ENCODE peak calls at places on chromosomes 16 and 17, in seven cellular contexts. One of them, this sample, is unnamed.

GRCh38 chr17:68698761-68699160 is 97.6 kb upstream of the FAM20A start:
- DNase-seq in PC-9: no peak
- DNase-seq in tibial artery: peak; percentile 33
- DNase-seq in GM23248: peak; percentile 14
- DNase-seq in heart right ventricle: peak; percentile 46
- DNase-seq in pancreas: peak; percentile 21
- DNase-seq in Karpas-422: no peak
- DNase-seq in this sample: no peak

GRCh38 chr17:2215616-2216364 is 87.8 kb downstream of the SMG6 start:
- DNase-seq in PC-9: no peak
- DNase-seq in tibial artery: peak; percentile 71
- DNase-seq in GM23248: peak; percentile 94
- DNase-seq in heart right ventricle: peak; percentile 81
- DNase-seq in pancreas: peak; percentile 48
- DNase-seq in Karpas-422: peak; percentile 91
- DNase-seq in this sample: peak; percentile 91

GRCh38 chr16:64061621-64062020 is 1060.2 kb downstream of the CDH11 start:
- DNase-seq in PC-9: no peak
- DNase-seq in tibial artery: no peak
- DNase-seq in GM23248: no peak
- DNase-seq in heart right ventricle: no peak
- DNase-seq in pancreas: no peak
- DNase-seq in Karpas-422: no peak
- DNase-seq in this sample: no peak

GRCh38 chr17:4592240-4593005 is 8.1 kb downstream of the SMTNL2 start:
- DNase-seq in PC-9: no peak
- DNase-seq in tibial artery: no peak
- DNase-seq in GM23248: no peak
- DNase-seq in heart right ventricle: no peak
- DNase-seq in pancreas: no peak
- DNase-seq in Karpas-422: no peak
- DNase-seq in this sample: no peak

GRCh38 chr16:66478733-66479511 is 51.8 kb downstream of the BEAN1 start:
- DNase-seq in PC-9: peak; percentile 86
- DNase-seq in tibial artery: peak; percentile 78
- DNase-seq in GM23248: peak; percentile 77
- DNase-seq in heart right ventricle: peak; percentile 75
- DNase-seq in pancreas: peak; percentile 66
- DNase-seq in Karpas-422: peak; percentile 92
- DNase-seq in this sample: peak; percentile 27

GRCh38 chr17:72699566-72699965 is 392.9 kb downstream of the SLC39A11 start:
- DNase-seq in PC-9: no peak
- DNase-seq in tibial artery: no peak
- DNase-seq in GM23248: peak; percentile 87
- DNase-seq in heart right ventricle: no peak
- DNase-seq in pancreas: no peak
- DNase-seq in Karpas-422: no peak
- DNase-seq in this sample: no peak

GRCh38 chr17:19448341-19449268 is 37.6 kb downstream of the RNF112 start:
- DNase-seq in PC-9: peak; percentile 47
- DNase-seq in tibial artery: peak; percentile 51
- DNase-seq in GM23248: peak; percentile 95
- DNase-seq in heart right ventricle: no peak
- DNase-seq in pancreas: peak; percentile 29
- DNase-seq in Karpas-422: no peak
- DNase-seq in this sample: peak; percentile 92

GRCh38 chr17:58176200-58176599 is 9.4 kb downstream of the OR4D2 start:
- DNase-seq in PC-9: no peak
- DNase-seq in tibial artery: no peak
- DNase-seq in GM23248: peak; percentile 46
- DNase-seq in heart right ventricle: no peak
- DNase-seq in pancreas: no peak
- DNase-seq in Karpas-422: peak; percentile 45
- DNase-seq in this sample: no peak

GRCh38 chr17:9204623-9205329 is 183.5 kb downstream of the NTN1 start:
- DNase-seq in PC-9: no peak
- DNase-seq in tibial artery: no peak
- DNase-seq in GM23248: no peak
- DNase-seq in heart right ventricle: no peak
- DNase-seq in pancreas: no peak
- DNase-seq in Karpas-422: no peak
- DNase-seq in this sample: no peak

GRCh38 chr16:63752347-63752746 is 1369.5 kb downstream of the CDH11 start:
- DNase-seq in PC-9: no peak
- DNase-seq in tibial artery: no peak
- DNase-seq in GM23248: no peak
- DNase-seq in heart right ventricle: no peak
- DNase-seq in pancreas: no peak
- DNase-seq in Karpas-422: no peak
- DNase-seq in this sample: no peak

GRCh38 chr16:31141489-31142108 is 6.1 kb upstream of the PRSS8 start:
- DNase-seq in PC-9: no peak
- DNase-seq in tibial artery: no peak
- DNase-seq in GM23248: peak; percentile 82
- DNase-seq in heart right ventricle: no peak
- DNase-seq in pancreas: peak; percentile 58
- DNase-seq in Karpas-422: no peak
- DNase-seq in this sample: peak; percentile 54

GRCh38 chr17:77591231-77591785 is 367.2 kb upstream of the TNRC6C start:
- DNase-seq in PC-9: no peak
- DNase-seq in tibial artery: no peak
- DNase-seq in GM23248: no peak
- DNase-seq in heart right ventricle: no peak
- DNase-seq in pancreas: no peak
- DNase-seq in Karpas-422: no peak
- DNase-seq in this sample: no peak

GRCh38 chr17:17402558-17402957 is 74.2 kb upstream of the MED9 start:
- DNase-seq in PC-9: no peak
- DNase-seq in tibial artery: no peak
- DNase-seq in GM23248: peak; percentile 51
- DNase-seq in heart right ventricle: no peak
- DNase-seq in pancreas: no peak
- DNase-seq in Karpas-422: no peak
- DNase-seq in this sample: no peak

GRCh38 chr16:89026121-89026612 is 49.2 kb upstream of the CBFA2T3 start:
- DNase-seq in PC-9: no peak
- DNase-seq in tibial artery: no peak
- DNase-seq in GM23248: peak; percentile 19
- DNase-seq in heart right ventricle: no peak
- DNase-seq in pancreas: no peak
- DNase-seq in Karpas-422: no peak
- DNase-seq in this sample: no peak

GRCh38 chr17:42673885-42674754 is 2.7 kb downstream of the PLEKHH3 start:
- DNase-seq in PC-9: no peak
- DNase-seq in tibial artery: peak; percentile 65
- DNase-seq in GM23248: peak; percentile 70
- DNase-seq in heart right ventricle: peak; percentile 82
- DNase-seq in pancreas: no peak
- DNase-seq in Karpas-422: peak; percentile 75
- DNase-seq in this sample: no peak

GRCh38 chr17:62307196-62307595 is 73.2 kb upstream of the EFCAB3 start:
- DNase-seq in PC-9: no peak
- DNase-seq in tibial artery: no peak
- DNase-seq in GM23248: no peak
- DNase-seq in heart right ventricle: no peak
- DNase-seq in pancreas: no peak
- DNase-seq in Karpas-422: no peak
- DNase-seq in this sample: no peak

GRCh38 chr17:5676012-5676411 is 91.7 kb upstream of the NLRP1 start:
- DNase-seq in PC-9: no peak
- DNase-seq in tibial artery: no peak
- DNase-seq in GM23248: no peak
- DNase-seq in heart right ventricle: no peak
- DNase-seq in pancreas: no peak
- DNase-seq in Karpas-422: no peak
- DNase-seq in this sample: no peak
- H3K36me3 ChIP-seq in PC-9: no peaks in the 10 kb centered on the region
- H3K36me3 ChIP-seq in tibial artery: no peaks in the 10 kb centered on the region
- H3K36me3 ChIP-seq in GM23248: no peaks in the 10 kb centered on the region
- H3K36me3 ChIP-seq in heart right ventricle: no peaks in the 10 kb centered on the region
- H3K36me3 ChIP-seq in pancreas: no peaks in the 10 kb centered on the region
- H3K36me3 ChIP-seq in Karpas-422: no peaks in the 10 kb centered on the region
- H3K36me3 ChIP-seq in this sample: no peaks in the 10 kb centered on the region

GRCh38 chr17:29504711-29505110 is 62.1 kb downstream of the ABHD15 start:
- DNase-seq in PC-9: no peak
- DNase-seq in tibial artery: no peak
- DNase-seq in GM23248: peak; percentile 64
- DNase-seq in heart right ventricle: no peak
- DNase-seq in pancreas: no peak
- DNase-seq in Karpas-422: no peak
- DNase-seq in this sample: no peak
- H3K36me3 ChIP-seq in PC-9: peaks cover 52% of the 10 kb centered on the region
- H3K36me3 ChIP-seq in tibial artery: peaks cover 37% of the 10 kb centered on the region
- H3K36me3 ChIP-seq in GM23248: peaks cover 59% of the 10 kb centered on the region
- H3K36me3 ChIP-seq in heart right ventricle: no peaks in the 10 kb centered on the region
- H3K36me3 ChIP-seq in pancreas: peaks cover 28% of the 10 kb centered on the region
- H3K36me3 ChIP-seq in Karpas-422: peaks cover 41% of the 10 kb centered on the region
- H3K36me3 ChIP-seq in this sample: peaks cover 57% of the 10 kb centered on the region

GRCh38 chr16:27498916-27499658 is 50.6 kb downstream of the GTF3C1 start:
- DNase-seq in PC-9: no peak
- DNase-seq in tibial artery: no peak
- DNase-seq in GM23248: no peak
- DNase-seq in heart right ventricle: no peak
- DNase-seq in pancreas: no peak
- DNase-seq in Karpas-422: no peak
- DNase-seq in this sample: no peak

GRCh38 chr16:27498426-27498825 is 51.3 kb downstream of the GTF3C1 start:
- DNase-seq in PC-9: no peak
- DNase-seq in tibial artery: no peak
- DNase-seq in GM23248: no peak
- DNase-seq in heart right ventricle: no peak
- DNase-seq in pancreas: no peak
- DNase-seq in Karpas-422: no peak
- DNase-seq in this sample: no peak

GRCh38 chr16:27499659-27500055 is 50.1 kb downstream of the GTF3C1 start:
- DNase-seq in PC-9: no peak
- DNase-seq in tibial artery: no peak
- DNase-seq in GM23248: no peak
- DNase-seq in heart right ventricle: peak; percentile 41
- DNase-seq in pancreas: no peak
- DNase-seq in Karpas-422: no peak
- DNase-seq in this sample: no peak

GRCh38 chr16:27500801-27501200 is 48.9 kb downstream of the GTF3C1 start:
- DNase-seq in PC-9: no peak
- DNase-seq in tibial artery: no peak
- DNase-seq in GM23248: no peak
- DNase-seq in heart right ventricle: no peak
- DNase-seq in pancreas: no peak
- DNase-seq in Karpas-422: no peak
- DNase-seq in this sample: no peak

GRCh38 chr16:27498020-27498419 is 51.7 kb downstream of the GTF3C1 start:
- DNase-seq in PC-9: no peak
- DNase-seq in tibial artery: no peak
- DNase-seq in GM23248: peak; percentile 11
- DNase-seq in heart right ventricle: no peak
- DNase-seq in pancreas: no peak
- DNase-seq in Karpas-422: no peak
- DNase-seq in this sample: no peak
- H3K36me3 ChIP-seq in PC-9: peaks cover 34% of the 10 kb centered on the region
- H3K36me3 ChIP-seq in tibial artery: peaks cover 96% of the 10 kb centered on the region
- H3K36me3 ChIP-seq in GM23248: peaks cover 41% of the 10 kb centered on the region
- H3K36me3 ChIP-seq in heart right ventricle: peaks cover 10% of the 10 kb centered on the region
- H3K36me3 ChIP-seq in pancreas: peaks cover 88% of the 10 kb centered on the region
- H3K36me3 ChIP-seq in Karpas-422: peaks cover 22% of the 10 kb centered on the region
- H3K36me3 ChIP-seq in this sample: peaks cover 87% of the 10 kb centered on the region

DNA sequence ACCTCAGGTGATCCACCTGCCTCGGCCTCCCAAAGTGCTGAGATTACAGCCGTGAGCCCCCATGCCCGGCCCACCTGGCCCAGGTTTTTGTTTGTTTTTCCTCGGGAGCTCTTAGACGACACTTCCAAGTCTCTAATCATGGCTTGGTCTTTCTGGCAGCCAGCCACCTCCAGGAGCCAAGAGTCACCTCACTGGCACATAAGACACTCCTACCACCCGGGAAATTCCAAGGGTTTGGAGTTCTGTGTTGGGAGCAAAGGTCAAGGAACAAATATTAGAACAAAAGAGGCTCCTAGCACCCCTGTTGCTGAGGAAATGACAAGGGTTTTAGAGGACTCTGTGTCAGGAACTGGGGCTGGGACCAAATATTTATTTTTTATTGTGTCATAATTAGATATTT is 29.4 kb downstream of the MGRN1 start:
- DNase-seq in PC-9: no peak
- DNase-seq in tibial artery: no peak
- DNase-seq in GM23248: no peak
- DNase-seq in heart right ventricle: no peak
- DNase-seq in pancreas: peak; percentile 87
- DNase-seq in Karpas-422: no peak
- DNase-seq in this sample: no peak
- H3K36me3 ChIP-seq in PC-9: peaks cover 5% of the 10 kb centered on the region
- H3K36me3 ChIP-seq in tibial artery: peaks cover 83% of the 10 kb centered on the region
- H3K36me3 ChIP-seq in GM23248: peaks cover 5% of the 10 kb centered on the region
- H3K36me3 ChIP-seq in heart right ventricle: peaks cover 5% of the 10 kb centered on the region
- H3K36me3 ChIP-seq in pancreas: peaks cover 39% of the 10 kb centered on the region
- H3K36me3 ChIP-seq in Karpas-422: no peaks in the 10 kb centered on the region
- H3K36me3 ChIP-seq in this sample: peaks cover 45% of the 10 kb centered on the region

GRCh38 chr17:71409712-71410111 is 711.1 kb upstream of the SOX9 start:
- DNase-seq in PC-9: no peak
- DNase-seq in tibial artery: no peak
- DNase-seq in GM23248: peak; percentile 91
- DNase-seq in heart right ventricle: no peak
- DNase-seq in pancreas: no peak
- DNase-seq in Karpas-422: no peak
- DNase-seq in this sample: peak; percentile 20
- H3K36me3 ChIP-seq in PC-9: peaks cover under 1% of the 10 kb centered on the region
- H3K36me3 ChIP-seq in tibial artery: no peaks in the 10 kb centered on the region
- H3K36me3 ChIP-seq in GM23248: no peaks in the 10 kb centered on the region
- H3K36me3 ChIP-seq in heart right ventricle: no peaks in the 10 kb centered on the region
- H3K36me3 ChIP-seq in pancreas: no peaks in the 10 kb centered on the region
- H3K36me3 ChIP-seq in Karpas-422: no peaks in the 10 kb centered on the region
- H3K36me3 ChIP-seq in this sample: no peaks in the 10 kb centered on the region

This sample was measured in brain microvascular endothelial cell.